ENCODE peak calls at places on chromosomes 11 and 22, in six cellular contexts. B is colonic mucosa, S is AG10803, F is HFF-Myc, N is NCI-H1092 treated with DMSO at 0.1 percent for 48 hours, Z is astrocyte of the cerebellum. E is an unnamed sample.

GRCh38 chr11:56705784-56706396 is 7.0 kb downstream of the OR9G1 start:
- DNase-seq in B (no peak), S (no peak), F (no peak), N (no peak), Z (no peak), E (no peak)

GRCh38 chr11:6333112-6333511 is 12.8 kb upstream of the CAVIN3 start:
- DNase-seq in B (no peak), S (peak; percentile 15), F (no peak), N (peak; percentile 27), Z (no peak), E (no peak)

GRCh38 chr11:64856382-64857227 is 12.2 kb upstream of the CDC42BPG start:
- DNase-seq in B (peak; percentile 45), S (peak; percentile 87), F (no peak), N (no peak), Z (no peak), E (no peak)

GRCh38 chr11:79159657-79160450 is 281.0 kb downstream of the TENM4 start:
- DNase-seq in B (no peak), S (no peak), F (no peak), N (no peak), Z (no peak), E (no peak)

GRCh38 chr11:22331771-22332170 is 6.4 kb upstream of the SLC17A6 start:
- DNase-seq in B (no peak), S (no peak), F (no peak), N (no peak), Z (no peak), E (no peak)

GRCh38 chr22:46574993-46575914 is 37.8 kb upstream of the CELSR1 start:
- DNase-seq in B (peak; percentile 74), S (no peak), F (no peak), N (no peak), Z (no peak), E (no peak)

GRCh38 chr11:111652184-111652583 is 49.9 kb downstream of the SIK2 start:
- DNase-seq in B (no peak), S (peak; percentile 53), F (no peak), N (no peak), Z (no peak), E (no peak)

GRCh38 chr11:4181780-4182721 is 87.5 kb downstream of the RRM1 start:
- DNase-seq in B (peak; percentile 57), S (peak; percentile 28), F (no peak), N (peak; percentile 18), Z (no peak), E (no peak)

GRCh38 chr11:1228921-1229451 is 6.1 kb downstream of the MUC5B start:
- DNase-seq in B (peak; percentile 23), S (no peak), F (no peak), N (no peak), Z (no peak), E (no peak)

GRCh38 chr11:33732176-33732575 is 4.0 kb downstream of the CD59 start:
- DNase-seq in B (no peak), S (no peak), F (no peak), N (no peak), Z (no peak), E (no peak)

GRCh38 chr22:38984224-38984623 is 2.1 kb downstream of the APOBEC3B start:
- DNase-seq in B (no peak), S (no peak), F (no peak), N (no peak), Z (no peak), E (no peak)

GRCh38 chr11:117807482-117808272 is 10.7 kb upstream of the DSCAML1 start:
- DNase-seq in B (peak; percentile 87), S (peak; percentile 51), F (no peak), N (peak; percentile 69), Z (peak; percentile 45), E (no peak)

GRCh38 chr22:20577549-20577975 is 70.2 kb downstream of the MED15 start:
- DNase-seq in B (peak; percentile 55), S (peak; percentile 31), F (no peak), N (no peak), Z (no peak), E (no peak)

GRCh38 chr11:3674189-3674588 is 3.0 kb upstream of the CHRNA10 start:
- DNase-seq in B (no peak), S (peak; percentile 11), F (no peak), N (no peak), Z (peak; percentile 71), E (no peak)

GRCh38 chr11:69841859-69842698 is 22.9 kb upstream of the FGF3 start:
- DNase-seq in B (peak; percentile 30), S (no peak), F (no peak), N (peak; percentile 7), Z (no peak), E (no peak)

GRCh38 chr11:1230456-1231395 is 7.9 kb downstream of the MUC5B start:
- DNase-seq in B (peak; percentile 19), S (no peak), F (no peak), N (no peak), Z (no peak), E (no peak)

GRCh38 chr11:116548286-116548685 is 224.5 kb downstream of the BUD13 start:
- DNase-seq in B (no peak), S (no peak), F (no peak), N (no peak), Z (no peak), E (no peak)